ENCODE peak calls at places on chromosomes 1 and 21, in six cellular contexts. H is NCI-H146, S is MCF 10A, N is colonic mucosa, T is neural crest cell, C is NCI-H524. E is an unnamed sample.

GRCh38 chr1:201648911-201649775 is 110.2 kb downstream of the NAV1 start:
- DNase-seq in H (peak; percentile 78), S (no peak), N (peak; percentile 59), T (peak; percentile 30), C (no peak), E (no peak)

GRCh38 chr1:182446033-182446669 is 3.8 kb upstream of the RGSL1 start:
- DNase-seq in H (peak; percentile 51), S (peak; percentile 81), N (peak; percentile 48), T (peak; percentile 35), C (peak; percentile 26), E (peak; percentile 22)

GRCh38 chr21:36783612-36784383 is 84.9 kb downstream of the SIM2 start:
- DNase-seq in H (no peak), S (peak; percentile 49), N (no peak), T (no peak), C (no peak), E (no peak)

GRCh38 chr1:31761883-31762282 is 2.3 kb downstream of the ADGRB2 start:
- DNase-seq in H (no peak), S (no peak), N (no peak), T (no peak), C (no peak), E (no peak)

GRCh38 chr21:15848632-15849031 is 118.8 kb downstream of the USP25 start:
- DNase-seq in H (no peak), S (peak; percentile 79), N (no peak), T (no peak), C (no peak), E (no peak)

GRCh38 chr1:29364101-29364678 is 127.9 kb downstream of the PTPRU start:
- DNase-seq in H (no peak), S (no peak), N (no peak), T (no peak), C (no peak), E (no peak)

GRCh38 chr1:77631302-77631701 is 51.2 kb downstream of the ZZZ3 start:
- DNase-seq in H (no peak), S (no peak), N (no peak), T (no peak), C (no peak), E (no peak)

GRCh38 chr21:31172328-31172727 is 134.1 kb upstream of the KRTAP19-8 start:
- DNase-seq in H (no peak), S (no peak), N (no peak), T (no peak), C (no peak), E (no peak)

GRCh38 chr21:44487831-44488230 is 32.5 kb downstream of the LRRC3 start:
- DNase-seq in H (no peak), S (peak; percentile 24), N (no peak), T (peak; percentile 44), C (no peak), E (no peak)

GRCh38 chr21:14547834-14548513 is 1.9 kb upstream of the SAMSN1 start:
- DNase-seq in H (no peak), S (no peak), N (no peak), T (no peak), C (no peak), E (no peak)

GRCh38 chr1:244049969-244050834 is 881 bp upstream of the ZBTB18 start:
- DNase-seq in H (no peak), S (no peak), N (peak; percentile 45), T (no peak), C (peak; percentile 59), E (no peak)

GRCh38 chr1:32877211-32878110 is 6.7 kb upstream of the FNDC5 start:
- DNase-seq in H (no peak), S (peak; percentile 37), N (no peak), T (no peak), C (no peak), E (no peak)

GRCh38 chr1:205656236-205656635 is 24.1 kb downstream of the SLC45A3 start:
- DNase-seq in H (no peak), S (peak; percentile 68), N (no peak), T (no peak), C (no peak), E (no peak)

GRCh38 chr1:177302365-177303044 is 131.7 kb downstream of the BRINP2 start:
- DNase-seq in H (no peak), S (no peak), N (no peak), T (no peak), C (no peak), E (no peak)

GRCh38 chr1:119767486-119767885 is 1.2 kb downstream of the HMGCS2 start:
- DNase-seq in H (no peak), S (no peak), N (no peak), T (no peak), C (peak; percentile 31), E (no peak)

GRCh38 chr1:117842408-117843170 is 86.8 kb downstream of the GDAP2 start:
- DNase-seq in H (peak; percentile 69), S (no peak), N (no peak), T (no peak), C (no peak), E (no peak)

GRCh38 chr1:75305051-75305450 is 170.9 kb downstream of the LHX8 start:
- DNase-seq in H (no peak), S (no peak), N (no peak), T (no peak), C (no peak), E (no peak)

GRCh38 chr1:243452092-243452491 is 196.3 kb downstream of the SDCCAG8 start:
- DNase-seq in H (no peak), S (no peak), N (no peak), T (no peak), C (no peak), E (no peak)

GRCh38 chr21:17257784-17258183 is 255.1 kb upstream of the CXADR start:
- DNase-seq in H (no peak), S (peak; percentile 30), N (no peak), T (no peak), C (no peak), E (no peak)

GRCh38 chr1:160544647-160545046 is 21.6 kb upstream of the SLAMF6 start:
- DNase-seq in H (no peak), S (peak; percentile 40), N (no peak), T (no peak), C (no peak), E (no peak)

GRCh38 chr1:231381729-231382128 is 40.4 kb downstream of the EGLN1 start:
- DNase-seq in H (no peak), S (no peak), N (no peak), T (no peak), C (no peak), E (no peak)